ENCODE peak calls at places on chromosomes 4 and X, in four cellular contexts. M is RPMI7951; P is H9; T is activated CD8-positive, alpha-beta memory T cell treated with anti-CD3 and anti-CD28 coated beads for 1 hour. E is an unnamed sample.

GRCh38 chr4:157115613-157116340 is 39.8 kb downstream of the GLRB start:
- DNase-seq in T (no peak), P (no peak), M (peak; percentile 57), E (no peak)

GRCh38 chrX:22088326-22088725 is 56.2 kb downstream of the PHEX start:
- DNase-seq in P (no peak), T (no peak), M (no peak), E (no peak)

GRCh38 chr4:126890994-126891393 is 741.8 kb upstream of the INTU start:
- DNase-seq in P (no peak), M (peak; percentile 10), T (no peak), E (no peak)

GRCh38 chrX:23451266-23451665 is 116.6 kb downstream of the PTCHD1 start:
- DNase-seq in M (no peak), P (no peak), T (no peak), E (no peak)

GRCh38 chrX:111098874-111099273 is 2.9 kb downstream of the PAK3 start:
- DNase-seq in T (no peak), P (peak; percentile 87), M (no peak), E (peak; percentile 87)

GRCh38 chrX:57172544-57172943 is 35.3 kb upstream of the SPIN2A start:
- DNase-seq in T (no peak), P (no peak), M (no peak), E (no peak)

GRCh38 chr4:80173387-80173786 is 23.9 kb upstream of the PRDM8 start:
- DNase-seq in P (no peak), M (peak; percentile 78), T (no peak), E (no peak)

GRCh38 chrX:7139202-7140081 is 8.1 kb upstream of the STS start:
- DNase-seq in P (no peak), T (no peak), M (peak; percentile 57), E (no peak)

GRCh38 chrX:10633722-10634121 is 13.3 kb upstream of the MID1 start:
- DNase-seq in M (peak; percentile 87), P (no peak), T (no peak), E (no peak)

GRCh38 chr4:156889616-156890594 is 81.7 kb downstream of the PDGFC start:
- DNase-seq in T (no peak), P (no peak), M (peak; percentile 59), E (no peak)

GRCh38 chr4:39568805-39569204 is 41.6 kb upstream of the UGDH start:
- DNase-seq in M (no peak), T (no peak), P (no peak), E (no peak)

GRCh38 chr4:108425988-108426387 is 194.4 kb upstream of the RPL34 start:
- DNase-seq in T (no peak), P (no peak), M (peak; percentile 81), E (no peak)

GRCh38 chr4:151486166-151486565 is 77.2 kb downstream of the FHIP1A start:
- DNase-seq in P (no peak), T (no peak), M (peak; percentile 33), E (no peak)

GRCh38 chr4:14916554-14917304 is 85.6 kb upstream of the CPEB2 start:
- DNase-seq in P (no peak), M (peak; percentile 92), T (no peak), E (no peak)

GRCh38 chrX:19382500-19383145 is 38.9 kb downstream of the PDHA1 start:
- DNase-seq in P (peak; percentile 76), T (peak; percentile 5), M (peak; percentile 40), E (peak; percentile 86)

GRCh38 chr4:8352368-8353157 is 83.0 kb downstream of the HTRA3 start:
- DNase-seq in P (peak; percentile 33), M (no peak), T (no peak), E (no peak)

GRCh38 chrX:150573702-150574101 is 5.3 kb downstream of the MTM1 start:
- DNase-seq in T (no peak), P (no peak), M (no peak), E (no peak)

GRCh38 chrX:96685205-96686099 is 810 bp downstream of the DIAPH2 start:
- DNase-seq in T (no peak), P (peak; percentile 33), M (peak; percentile 44), E (no peak)

GRCh38 chrX:21479695-21480280 is 105.6 kb downstream of the CNKSR2 start:
- DNase-seq in T (no peak), M (peak; percentile 11), P (no peak), E (peak; percentile 82)

E was measured in Karpas-422.